ENCODE peak calls at places on chromosome 3, in eight cellular contexts. F is mesothelial cell of epicardium, M is nephron progenitor cell, D is cardiac muscle cell, P is RWPE1, N is choroid plexus epithelial cell, Y is K562, Q is GM20000. Z is an unnamed sample.

GRCh38 chr3:27677554-27677953 is 44.6 kb downstream of the EOMES start:
- DNase-seq in F (no peak), M (no peak), D (no peak), P (peak), N (peak), Y (no peak), Q (no peak), Z (no peak)

GRCh38 chr3:113103588-113103987 is 107.8 kb upstream of the BOC start:
- DNase-seq in F (no peak), M (no peak), D (no peak), P (no peak), N (no peak), Y (no peak), Q (no peak), Z (no peak)

GRCh38 chr3:17672506-17672905 is 69.9 kb downstream of the TBC1D5 start:
- DNase-seq in F (no peak), M (no peak), D (no peak), P (no peak), N (peak), Y (no peak), Q (no peak), Z (no peak)

GRCh38 chr3:177281292-177281942 is 84.1 kb upstream of the TBL1XR1 start:
- DNase-seq in F (no peak), M (no peak), D (no peak), P (no peak), N (no peak), Y (peak), Q (no peak), Z (no peak)

GRCh38 chr3:62939707-62940106 is 64.5 kb upstream of the CADPS start:
- DNase-seq in F (no peak), M (no peak), D (no peak), P (no peak), N (no peak), Y (no peak), Q (no peak), Z (no peak)

GRCh38 chr3:189962466-189962865 is 158.2 kb downstream of the P3H2 start:
- DNase-seq in F (no peak), M (no peak), D (no peak), P (no peak), N (no peak), Y (no peak), Q (no peak), Z (no peak)

GRCh38 chr3:78801923-78802587 is 965.7 kb downstream of the ROBO1 start:
- DNase-seq in F (no peak), M (no peak), D (no peak), P (no peak), N (no peak), Y (no peak), Q (no peak), Z (no peak)

GRCh38 chr3:50708620-50709019 is 33.9 kb downstream of the DOCK3 start:
- DNase-seq in F (peak), M (no peak), D (no peak), P (no peak), N (no peak), Y (peak), Q (no peak), Z (no peak)

GRCh38 chr3:50525987-50526386 is 22.6 kb upstream of the CACNA2D2 start:
- DNase-seq in F (peak), M (peak), D (peak), P (peak), N (peak), Y (peak), Q (peak), Z (no peak)

GRCh38 chr3:155130001-155130400 is 49.9 kb downstream of the MME start:
- DNase-seq in F (no peak), M (no peak), D (no peak), P (no peak), N (peak), Y (no peak), Q (no peak), Z (no peak)

GRCh38 chr3:194294888-194295214 is 56.3 kb downstream of the CPN2 start:
- DNase-seq in F (no peak), M (no peak), D (no peak), P (no peak), N (no peak), Y (no peak), Q (no peak), Z (no peak)

GRCh38 chr3:58419782-58420512 is 13.7 kb downstream of the PDHB start:
- DNase-seq in F (no peak), M (no peak), D (no peak), P (no peak), N (no peak), Y (no peak), Q (peak), Z (no peak)

GRCh38 chr3:137762674-137763593 is 1.2 kb upstream of the SOX14 start:
- DNase-seq in F (no peak), M (no peak), D (no peak), P (no peak), N (no peak), Y (no peak), Q (no peak), Z (no peak)

GRCh38 chr3:197750396-197750831 is 731 bp downstream of the FYTTD1 start:
- DNase-seq in F (peak), M (peak), D (peak), P (peak), N (peak), Y (peak), Q (peak), Z (no peak)

GRCh38 chr3:107846282-107846852 is 244.5 kb downstream of the CD47 start:
- DNase-seq in F (peak), M (peak), D (peak), P (peak), N (peak), Y (peak), Q (peak), Z (no peak)

GRCh38 chr3:134918448-134918847 is 123.4 kb downstream of the EPHB1 start:
- DNase-seq in F (no peak), M (no peak), D (no peak), P (no peak), N (no peak), Y (no peak), Q (peak), Z (no peak)

GRCh38 chr3:40971191-40972168 is 227.8 kb upstream of the CTNNB1 start:
- DNase-seq in F (no peak), M (no peak), D (peak), P (peak), N (peak), Y (peak), Q (peak), Z (no peak)

GRCh38 chr3:49397470-49397869 is 14.3 kb downstream of the RHOA start:
- DNase-seq in F (no peak), M (no peak), D (peak), P (no peak), N (peak), Y (peak), Q (no peak), Z (no peak)

GRCh38 chr3:141126661-141127343 is 75.7 kb downstream of the SPSB4 start:
- DNase-seq in F (no peak), M (no peak), D (no peak), P (no peak), N (no peak), Y (no peak), Q (no peak), Z (no peak)

GRCh38 chr3:186605561-186606545 is 7.0 kb upstream of the AHSG start:
- DNase-seq in F (no peak), M (no peak), D (no peak), P (no peak), N (no peak), Y (no peak), Q (no peak), Z (no peak)

GRCh38 chr3:132788299-132788698 is 66.1 kb upstream of the NPHP3 start:
- DNase-seq in F (no peak), M (no peak), D (no peak), P (peak), N (peak), Y (peak), Q (no peak), Z (no peak)

GRCh38 chr3:165643433-165643824 is 193.8 kb downstream of the BCHE start:
- DNase-seq in F (no peak), M (no peak), D (no peak), P (peak), N (peak), Y (no peak), Q (no peak), Z (no peak)

GRCh38 chr3:99544819-99545281 is 93.5 kb upstream of the COL8A1 start:
- DNase-seq in F (no peak), M (no peak), D (no peak), P (no peak), N (peak), Y (no peak), Q (no peak), Z (no peak)

GRCh38 chr3:4685673-4686345 is 192.7 kb downstream of the ITPR1 start:
- DNase-seq in F (no peak), M (no peak), D (no peak), P (no peak), N (no peak), Y (no peak), Q (no peak), Z (no peak)

GRCh38 chr3:125023833-125024560 is 31.8 kb downstream of the HEG1 start:
- DNase-seq in F (no peak), M (no peak), D (no peak), P (no peak), N (no peak), Y (no peak), Q (no peak), Z (no peak)

GRCh38 chr3:59326246-59327024 is 276.6 kb upstream of the CFAP20DC start:
- DNase-seq in F (no peak), M (no peak), D (no peak), P (no peak), N (no peak), Y (peak), Q (no peak), Z (no peak)

GRCh38 chr3:184145120-184145524 is 10.0 kb downstream of the EIF2B5 start:
- DNase-seq in F (no peak), M (no peak), D (peak), P (peak), N (peak), Y (peak), Q (no peak), Z (no peak)

GRCh38 chr3:168121175-168121853 is 25.6 kb upstream of the GOLIM4 start:
- DNase-seq in F (no peak), M (no peak), D (no peak), P (no peak), N (peak), Y (peak), Q (no peak), Z (no peak)

GRCh38 chr3:8953336-8953735 is 9.9 kb downstream of the RAD18 start:
- DNase-seq in F (no peak), M (no peak), D (no peak), P (no peak), N (no peak), Y (no peak), Q (no peak), Z (no peak)

GRCh38 chr3:8959683-8960082 is 3.6 kb downstream of the RAD18 start:
- DNase-seq in F (no peak), M (no peak), D (no peak), P (no peak), N (no peak), Y (no peak), Q (no peak), Z (no peak)

GRCh38 chr3:8952130-8952529 is 11.1 kb downstream of the RAD18 start:
- DNase-seq in F (no peak), M (no peak), D (no peak), P (no peak), N (no peak), Y (no peak), Q (no peak), Z (no peak)

DNA sequence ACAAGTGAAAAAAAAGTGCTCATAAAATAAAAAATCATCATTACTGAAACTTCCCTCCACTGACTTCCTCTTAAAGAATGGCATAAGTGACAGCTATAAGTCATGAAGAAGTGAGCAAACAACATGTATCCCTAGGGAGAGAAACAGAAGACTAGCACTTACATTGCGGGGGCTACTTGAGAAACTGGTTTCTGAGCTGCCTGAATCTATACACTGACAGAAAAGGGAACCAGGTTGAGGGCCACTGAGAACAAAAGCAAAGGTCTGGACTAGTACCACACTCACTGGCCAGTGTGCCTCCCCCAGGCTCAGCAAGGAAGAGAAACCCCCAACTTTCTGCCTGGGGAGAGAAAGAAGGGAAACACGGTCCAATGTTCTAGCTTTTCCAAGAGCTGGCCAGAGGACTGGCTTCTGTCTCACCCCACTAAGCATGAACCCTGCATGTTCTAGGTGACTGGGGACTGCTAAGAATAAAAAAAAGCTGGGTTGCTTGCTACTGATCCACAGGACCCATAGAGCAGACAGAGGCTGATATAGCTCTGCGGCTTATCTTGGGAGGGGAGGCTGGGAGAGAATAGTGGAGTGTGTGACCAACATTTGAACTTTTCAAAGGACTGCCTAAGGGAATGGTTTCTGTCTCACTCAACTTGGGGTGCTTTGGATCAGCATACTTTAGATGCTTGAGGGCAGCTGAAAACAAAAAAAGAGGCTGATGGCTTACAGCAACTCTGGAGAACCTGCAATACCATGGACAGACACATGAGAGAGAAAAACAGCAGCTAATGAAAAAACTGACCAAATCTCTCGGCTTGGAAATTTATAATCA is 8.1 kb downstream of the RAD18 start:
- DNase-seq in F (peak), M (no peak), D (peak), P (no peak), N (peak), Y (peak), Q (peak), Z (no peak)
- TF ChIP-seq CTCF in F (no peak), M (no peak), D (peak), P (no peak), N (peak), Y (no peak), Q (no peak), Z (peak)

GRCh38 chr3:185460719-185461350 is 38.0 kb downstream of the TMEM41A start:
- DNase-seq in F (no peak), M (no peak), D (peak), P (peak), N (peak), Y (peak), Q (peak), Z (no peak)
- TF ChIP-seq CTCF in F (peak), M (peak), D (peak), P (peak), N (peak), Y (peak), Q (no peak), Z (peak)

GRCh38 chr3:143827425-143827824 is 20.8 kb downstream of the SLC9A9 start:
- DNase-seq in F (no peak), M (no peak), D (no peak), P (no peak), N (no peak), Y (no peak), Q (no peak), Z (no peak)

GRCh38 chr3:143831208-143831607 is 17.1 kb downstream of the SLC9A9 start:
- DNase-seq in F (no peak), M (no peak), D (no peak), P (no peak), N (peak), Y (no peak), Q (no peak), Z (no peak)

GRCh38 chr3:143832433-143832832 is 15.8 kb downstream of the SLC9A9 start:
- DNase-seq in F (no peak), M (no peak), D (no peak), P (no peak), N (peak), Y (no peak), Q (no peak), Z (no peak)

GRCh38 chr3:143831998-143832397 is 16.3 kb downstream of the SLC9A9 start:
- DNase-seq in F (no peak), M (no peak), D (no peak), P (no peak), N (no peak), Y (no peak), Q (no peak), Z (no peak)

DNA sequence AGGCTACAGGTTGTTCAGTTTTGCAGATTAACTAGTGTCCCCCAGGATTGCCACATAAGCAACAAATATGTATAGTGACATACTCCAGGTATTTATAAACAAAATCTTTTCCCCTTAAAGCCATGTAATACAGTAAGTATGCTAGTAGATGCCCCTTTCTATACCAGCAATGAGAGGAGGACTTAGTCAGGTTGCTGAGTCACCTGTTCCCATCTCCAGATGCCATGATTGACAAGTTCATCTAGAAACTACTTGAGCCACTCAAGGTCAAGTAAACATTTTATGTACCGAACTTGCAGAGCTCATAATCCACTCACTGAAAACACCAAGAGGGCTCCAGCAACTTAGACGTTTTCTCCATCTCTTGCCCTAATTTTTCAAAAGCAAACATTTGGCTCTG is 18.2 kb downstream of the SLC9A9 start:
- DNase-seq in F (no peak), M (no peak), D (no peak), P (no peak), N (no peak), Y (no peak), Q (no peak), Z (no peak)
- TF ChIP-seq CTCF in F (no peak), M (no peak), D (no peak), P (no peak), N (no peak), Y (no peak), Q (no peak), Z (no peak)

DNA sequence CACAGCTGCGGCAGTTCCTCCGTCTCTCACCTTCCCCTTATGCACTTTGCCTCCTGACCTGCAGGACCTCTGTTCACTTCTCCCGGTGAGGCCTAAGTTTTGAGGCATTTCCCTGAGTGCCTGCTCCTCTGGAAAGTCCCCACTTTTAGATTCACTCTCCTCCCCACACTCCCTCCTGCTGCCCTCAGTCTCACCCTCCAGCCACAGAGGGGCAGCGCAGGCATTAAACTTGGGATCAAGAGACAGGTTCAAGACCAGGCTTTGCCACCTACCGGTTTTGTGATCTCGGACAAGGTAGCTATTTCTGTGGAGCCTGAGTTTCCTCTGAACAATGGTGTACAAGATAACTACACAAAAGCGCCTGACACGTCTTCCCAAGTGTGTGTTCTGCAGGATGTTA is 19.4 kb downstream of the SLC6A11 start:
- DNase-seq in F (no peak), M (no peak), D (no peak), P (no peak), N (no peak), Y (no peak), Q (no peak), Z (no peak)
- TF ChIP-seq CTCF in F (no peak), M (no peak), D (no peak), P (no peak), N (no peak), Y (no peak), Q (no peak), Z (no peak)

DNA sequence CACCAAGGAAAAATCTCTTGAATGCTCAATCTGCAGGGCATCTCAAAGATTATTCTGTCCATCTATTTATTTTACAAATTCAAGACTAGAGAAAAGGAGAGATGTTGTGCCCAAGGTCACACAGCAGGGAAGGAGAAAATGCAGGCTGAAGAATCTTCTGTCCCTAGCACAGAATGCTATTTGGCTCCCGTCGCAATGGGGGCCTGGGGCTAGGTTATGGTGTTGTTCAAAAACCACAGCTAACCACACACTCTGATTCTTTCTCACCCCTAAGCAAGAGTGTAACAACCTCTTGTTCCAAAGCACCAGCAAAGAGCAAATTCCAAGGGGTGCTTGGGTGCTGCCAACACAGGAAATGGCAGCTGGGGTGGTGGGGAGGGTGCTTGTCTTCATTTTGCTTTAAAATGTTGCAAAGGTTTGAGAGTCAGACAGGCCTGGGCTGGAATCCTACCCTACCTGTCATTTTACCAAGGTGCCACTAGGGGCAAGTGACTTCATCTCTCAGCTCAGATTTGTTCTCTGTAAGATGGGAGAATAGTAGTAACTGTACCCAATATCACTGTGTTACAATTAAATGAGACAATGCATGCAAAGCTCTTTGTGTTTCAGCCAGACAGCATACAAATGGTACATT is 112.5 kb downstream of the ADAMTS9 start:
- DNase-seq in F (no peak), M (no peak), D (no peak), P (peak), N (peak), Y (peak), Q (peak), Z (no peak)
- TF ChIP-seq CTCF in F (peak), M (peak), D (peak), P (peak), N (peak), Y (no peak), Q (peak), Z (peak)